ENCODE peak calls at places on chromosomes 4 and X, in five cellular contexts. One of them, this sample, is unnamed.

GRCh38 chrX:19354625-19355024 is 10.9 kb downstream of the PDHA1 start:
- DNase-seq in astrocyte: no peak
- DNase-seq in mammary epithelial cell: no peak
- DNase-seq in GM23248: no peak
- DNase-seq in fibroblast of lung: no peak
- DNase-seq in this sample: no peak

GRCh38 chrX:114800719-114801118 is 216.7 kb downstream of the IL13RA2 start:
- DNase-seq in astrocyte: peak; percentile 2
- DNase-seq in mammary epithelial cell: peak; percentile 67
- DNase-seq in GM23248: peak; percentile 80
- DNase-seq in fibroblast of lung: peak; percentile 15
- DNase-seq in this sample: no peak

GRCh38 chr4:13860126-13860525 is 232.6 kb upstream of the BOD1L1 start:
- DNase-seq in astrocyte: no peak
- DNase-seq in mammary epithelial cell: no peak
- DNase-seq in GM23248: no peak
- DNase-seq in fibroblast of lung: no peak
- DNase-seq in this sample: no peak

GRCh38 chr4:145635117-145635516 is 15.9 kb downstream of the MMAA start:
- DNase-seq in astrocyte: no peak
- DNase-seq in mammary epithelial cell: no peak
- DNase-seq in GM23248: no peak
- DNase-seq in fibroblast of lung: no peak
- DNase-seq in this sample: no peak

GRCh38 chrX:20829665-20830481 is 544.3 kb upstream of the CNKSR2 start:
- DNase-seq in astrocyte: peak; percentile 40
- DNase-seq in mammary epithelial cell: peak; percentile 54
- DNase-seq in GM23248: peak; percentile 25
- DNase-seq in fibroblast of lung: peak; percentile 50
- DNase-seq in this sample: no peak

GRCh38 chrX:71053217-71053621 is 14.9 kb downstream of the SNX12 start:
- DNase-seq in astrocyte: no peak
- DNase-seq in mammary epithelial cell: no peak
- DNase-seq in GM23248: no peak
- DNase-seq in fibroblast of lung: peak; percentile 13
- DNase-seq in this sample: no peak

GRCh38 chrX:19593684-19594083 is 78.4 kb upstream of the MAP3K15 start:
- DNase-seq in astrocyte: peak; percentile 23
- DNase-seq in mammary epithelial cell: no peak
- DNase-seq in GM23248: peak; percentile 74
- DNase-seq in fibroblast of lung: peak; percentile 42
- DNase-seq in this sample: peak; percentile 31

GRCh38 chrX:53184836-53185235 is 40.2 kb downstream of the KDM5C start:
- DNase-seq in astrocyte: peak; percentile 69
- DNase-seq in mammary epithelial cell: peak; percentile 51
- DNase-seq in GM23248: peak; percentile 78
- DNase-seq in fibroblast of lung: peak; percentile 76
- DNase-seq in this sample: no peak

DNA sequence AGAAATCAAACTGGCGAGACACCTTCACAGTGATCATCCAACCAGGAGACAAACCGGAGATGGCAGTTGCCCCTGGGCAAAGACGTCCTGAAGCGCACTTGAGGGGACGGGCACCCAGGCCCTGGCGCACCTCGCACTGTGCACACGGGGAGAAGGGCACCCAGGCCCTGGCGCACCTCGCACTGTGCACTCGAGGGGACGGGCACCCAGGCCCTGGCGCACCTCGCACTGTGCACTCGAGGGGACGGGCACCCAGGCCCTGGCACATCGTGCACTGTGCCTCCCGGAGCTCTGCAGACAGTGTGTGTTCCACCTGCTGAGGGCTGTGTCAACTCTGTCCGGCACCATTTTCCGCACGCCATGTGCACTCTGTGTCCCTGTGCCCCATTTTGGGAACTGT is 34.6 kb upstream of the CPLX1 start:
- DNase-seq in astrocyte: no peak
- DNase-seq in mammary epithelial cell: no peak
- DNase-seq in GM23248: no peak
- DNase-seq in fibroblast of lung: no peak
- DNase-seq in this sample: no peak
- TF ChIP-seq EZH2 in astrocyte: no peak
- TF ChIP-seq EZH2 in mammary epithelial cell: no peak
- TF ChIP-seq EZH2 in GM23248: no peak
- TF ChIP-seq EZH2 in fibroblast of lung: no peak
- TF ChIP-seq EZH2 in this sample: no peak

DNA sequence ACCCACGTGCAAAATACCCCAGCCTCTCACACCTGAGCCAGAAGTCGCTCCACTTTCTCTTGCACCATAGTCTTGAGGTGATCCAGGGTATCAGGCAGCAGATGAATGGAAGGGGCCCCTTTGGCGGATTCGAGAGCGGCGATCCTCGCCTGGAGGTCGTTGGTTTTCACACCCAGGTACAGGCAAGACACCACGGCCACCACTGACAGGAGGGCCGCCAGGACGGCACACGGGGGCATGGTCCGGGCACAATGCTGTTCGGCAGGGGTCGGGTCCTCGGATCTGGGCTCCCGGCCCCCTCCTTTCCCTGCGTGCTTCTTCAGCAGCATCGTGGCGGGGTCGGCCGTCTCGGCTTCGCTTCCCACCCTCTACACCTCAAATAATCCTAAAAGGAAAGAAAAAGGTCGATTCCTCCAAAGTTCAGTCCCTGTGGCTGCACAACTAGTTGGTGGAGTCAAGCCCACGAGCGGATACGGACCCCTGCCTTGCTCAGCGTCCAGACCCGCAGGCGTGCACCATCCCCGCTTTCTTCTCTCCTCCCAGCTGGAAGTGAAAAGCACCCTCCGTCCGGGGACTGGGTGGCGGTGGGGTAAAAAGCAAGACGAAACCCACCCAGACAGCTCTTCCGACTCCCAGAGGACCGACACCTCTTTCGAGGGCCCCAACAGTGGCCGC is 630 bp downstream of the COL25A1 start:
- DNase-seq in astrocyte: no peak
- DNase-seq in mammary epithelial cell: no peak
- DNase-seq in GM23248: peak; percentile 11
- DNase-seq in fibroblast of lung: no peak
- DNase-seq in this sample: no peak
- H3K4me2 ChIP-seq in astrocyte: peak overlapping the region; percentile 98
- H3K4me2 ChIP-seq in mammary epithelial cell: peak overlapping the region; percentile 88
- H3K4me2 ChIP-seq in GM23248: peak overlapping the region; percentile 77
- H3K4me2 ChIP-seq in fibroblast of lung: peak overlapping the region; percentile 70
- H3K4me2 ChIP-seq in this sample: no peak overlapping the region

DNA sequence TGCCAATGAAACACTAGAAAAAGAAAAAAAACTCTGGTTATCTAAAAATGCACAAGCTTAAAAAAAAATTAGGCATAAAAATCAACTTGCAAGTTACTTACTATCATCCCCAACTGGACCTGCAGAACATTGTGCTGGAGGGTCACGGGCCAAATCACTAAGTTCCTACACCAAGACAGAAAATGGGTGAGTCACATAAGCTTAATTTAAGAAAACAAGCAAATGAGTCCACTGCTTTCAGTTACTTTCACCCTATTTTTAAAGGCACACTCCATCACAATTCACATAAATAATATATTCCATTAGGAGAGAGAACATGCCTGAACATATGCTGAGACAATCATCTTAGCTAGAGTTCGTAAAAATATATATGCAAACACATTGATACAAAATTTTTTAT is 17.7 kb downstream of the UBE2D3 start:
- DNase-seq in astrocyte: peak; percentile 22
- DNase-seq in mammary epithelial cell: no peak
- DNase-seq in GM23248: peak; percentile 53
- DNase-seq in fibroblast of lung: peak; percentile 44
- DNase-seq in this sample: no peak
- TF ChIP-seq EZH2 in astrocyte: no peak
- TF ChIP-seq EZH2 in mammary epithelial cell: no peak
- TF ChIP-seq EZH2 in GM23248: no peak
- TF ChIP-seq EZH2 in fibroblast of lung: no peak
- TF ChIP-seq EZH2 in this sample: no peak

GRCh38 chr4:148664636-148665035 is 222.4 kb upstream of the NR3C2 start:
- DNase-seq in astrocyte: no peak
- DNase-seq in mammary epithelial cell: no peak
- DNase-seq in GM23248: no peak
- DNase-seq in fibroblast of lung: no peak
- DNase-seq in this sample: no peak
- H3K4me2 ChIP-seq in astrocyte: no peak overlapping the region
- H3K4me2 ChIP-seq in mammary epithelial cell: no peak overlapping the region
- H3K4me2 ChIP-seq in GM23248: no peak overlapping the region
- H3K4me2 ChIP-seq in fibroblast of lung: no peak overlapping the region
- H3K4me2 ChIP-seq in this sample: no peak overlapping the region

GRCh38 chr4:187125062-187125461 is 401.4 kb upstream of the FAT1 start:
- DNase-seq in astrocyte: no peak
- DNase-seq in mammary epithelial cell: no peak
- DNase-seq in GM23248: no peak
- DNase-seq in fibroblast of lung: no peak
- DNase-seq in this sample: no peak

GRCh38 chr4:187127456-187127855 is 403.8 kb upstream of the FAT1 start:
- DNase-seq in astrocyte: no peak
- DNase-seq in mammary epithelial cell: peak; percentile 14
- DNase-seq in GM23248: no peak
- DNase-seq in fibroblast of lung: no peak
- DNase-seq in this sample: no peak

GRCh38 chr4:187124311-187124710 is 400.7 kb upstream of the FAT1 start:
- DNase-seq in astrocyte: no peak
- DNase-seq in mammary epithelial cell: no peak
- DNase-seq in GM23248: no peak
- DNase-seq in fibroblast of lung: no peak
- DNase-seq in this sample: no peak

GRCh38 chr4:187128226-187128625 is 404.6 kb upstream of the FAT1 start:
- DNase-seq in astrocyte: peak; percentile 75
- DNase-seq in mammary epithelial cell: peak; percentile 95
- DNase-seq in GM23248: peak; percentile 71
- DNase-seq in fibroblast of lung: peak; percentile 82
- DNase-seq in this sample: no peak

DNA sequence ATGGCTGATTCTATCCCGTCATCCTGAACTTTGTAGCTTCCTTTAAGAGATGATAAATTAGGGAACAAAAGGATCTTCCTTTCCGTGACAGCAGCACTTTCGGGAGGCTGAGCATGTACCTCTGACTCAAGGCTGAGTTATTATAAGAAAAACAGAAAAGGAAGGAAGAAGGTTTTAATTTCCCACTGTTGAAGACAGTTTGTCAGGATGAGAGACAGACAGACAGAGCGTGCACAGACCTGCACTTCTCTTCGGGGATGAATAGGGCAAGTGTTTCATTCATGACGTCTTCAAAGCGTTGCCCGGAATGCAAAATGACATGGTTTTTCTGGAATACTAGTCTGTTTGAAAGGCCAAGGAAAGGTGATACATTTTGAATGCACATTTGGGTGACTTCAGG is 405.3 kb upstream of the FAT1 start:
- DNase-seq in astrocyte: peak; percentile 80
- DNase-seq in mammary epithelial cell: peak; percentile 97
- DNase-seq in GM23248: peak; percentile 41
- DNase-seq in fibroblast of lung: peak; percentile 83
- DNase-seq in this sample: no peak
- TF ChIP-seq EZH2 in astrocyte: no peak
- TF ChIP-seq EZH2 in mammary epithelial cell: no peak
- TF ChIP-seq EZH2 in GM23248: no peak
- TF ChIP-seq EZH2 in fibroblast of lung: no peak
- TF ChIP-seq EZH2 in this sample: no peak

DNA sequence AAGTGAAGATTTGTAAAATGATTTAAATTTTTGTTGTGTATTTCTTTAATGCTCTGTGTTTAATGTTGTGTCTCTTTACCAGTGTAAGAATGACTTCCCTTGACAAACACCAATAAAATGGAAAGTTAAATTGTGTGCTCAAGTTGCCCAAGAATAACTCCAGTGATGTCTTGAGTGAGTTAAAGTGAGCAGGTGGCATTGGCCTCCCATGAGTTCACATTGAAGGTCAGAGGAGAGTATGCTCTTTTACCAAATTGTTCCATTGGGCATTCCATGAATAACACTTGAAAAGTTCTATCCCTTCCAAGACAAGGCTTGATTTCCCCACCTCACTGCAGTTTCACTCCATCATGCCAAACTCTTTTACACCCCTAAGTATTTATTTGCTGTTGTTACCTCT is 4.5 kb downstream of the ANXA5 start:
- DNase-seq in astrocyte: no peak
- DNase-seq in mammary epithelial cell: no peak
- DNase-seq in GM23248: no peak
- DNase-seq in fibroblast of lung: no peak
- DNase-seq in this sample: no peak
- H3K4me2 ChIP-seq in astrocyte: peak overlapping the region; percentile 85
- H3K4me2 ChIP-seq in mammary epithelial cell: peak overlapping the region; percentile 69
- H3K4me2 ChIP-seq in GM23248: peak overlapping the region; percentile 72
- H3K4me2 ChIP-seq in fibroblast of lung: peak overlapping the region; percentile 77
- H3K4me2 ChIP-seq in this sample: no peak overlapping the region

DNA sequence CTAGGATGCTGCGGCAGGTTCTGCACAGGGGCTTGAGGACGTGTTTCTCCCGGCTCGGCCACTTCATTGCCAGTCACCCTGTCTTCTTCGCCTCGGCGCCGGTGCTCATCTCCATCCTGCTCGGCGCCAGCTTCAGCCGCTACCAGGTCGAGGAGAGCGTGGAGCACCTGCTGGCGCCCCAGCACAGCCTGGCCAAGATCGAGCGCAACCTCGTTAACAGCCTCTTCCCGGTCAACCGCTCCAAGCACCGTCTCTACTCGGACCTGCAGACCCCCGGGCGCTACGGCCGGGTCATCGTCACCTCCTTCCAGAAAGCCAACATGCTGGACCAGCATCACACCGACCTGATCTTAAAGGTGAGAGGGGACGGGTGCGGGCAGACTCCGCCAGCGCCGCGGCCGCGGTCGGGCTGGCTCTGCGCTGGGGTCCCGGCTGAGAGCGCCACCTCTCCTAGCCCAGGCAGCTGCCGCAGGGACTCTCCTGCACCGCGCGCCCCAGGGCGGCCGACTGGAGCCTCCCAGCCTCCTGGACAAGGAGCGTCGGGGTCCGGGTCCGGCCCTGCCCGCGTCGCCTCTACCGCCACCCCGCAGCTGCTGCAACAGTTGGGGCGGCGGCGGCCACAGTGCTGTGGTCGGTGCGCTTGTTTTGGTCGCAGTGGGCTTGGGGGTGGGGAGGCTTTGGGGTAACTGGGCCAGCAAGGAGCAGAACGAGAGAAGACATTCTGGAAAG is 386 bp downstream of the PTCHD1 start:
- DNase-seq in astrocyte: no peak
- DNase-seq in mammary epithelial cell: no peak
- DNase-seq in GM23248: no peak
- DNase-seq in fibroblast of lung: no peak
- DNase-seq in this sample: no peak
- TF ChIP-seq EZH2 in astrocyte: peak; percentile 93
- TF ChIP-seq EZH2 in mammary epithelial cell: peak; percentile 91
- TF ChIP-seq EZH2 in GM23248: no peak
- TF ChIP-seq EZH2 in fibroblast of lung: peak; percentile 80
- TF ChIP-seq EZH2 in this sample: no peak

DNA sequence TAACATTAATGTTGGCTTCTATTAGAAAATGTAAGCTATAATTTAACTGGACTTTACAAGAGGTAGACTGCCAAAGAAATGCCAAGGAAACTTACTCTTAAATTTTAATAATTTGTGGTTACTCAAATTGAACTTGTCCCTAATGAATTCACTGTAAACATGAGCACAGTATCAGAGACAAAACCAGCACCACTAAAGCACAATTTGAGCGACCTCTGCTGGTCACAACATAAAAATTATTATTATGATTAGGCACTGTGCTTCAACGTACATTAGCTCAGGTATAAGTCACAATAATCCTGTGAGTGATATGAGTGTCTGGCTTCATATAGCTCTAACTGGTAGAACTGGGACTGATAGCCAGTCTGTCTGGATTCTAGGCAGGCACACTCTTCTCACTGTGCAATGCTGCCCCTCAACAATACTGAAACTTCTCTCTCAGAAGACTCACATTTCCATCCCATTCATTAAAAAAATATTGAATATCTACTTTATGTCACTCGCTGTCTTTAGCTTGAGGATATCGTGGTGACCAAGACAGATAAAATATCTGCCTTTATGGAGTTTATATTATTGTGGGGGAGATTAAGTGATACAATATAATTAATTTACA is 8.0 kb downstream of the NUDT6 start:
- DNase-seq in astrocyte: no peak
- DNase-seq in mammary epithelial cell: peak; percentile 39
- DNase-seq in GM23248: peak; percentile 67
- DNase-seq in fibroblast of lung: peak; percentile 29
- DNase-seq in this sample: no peak
- H3K4me2 ChIP-seq in astrocyte: peak overlapping the region; percentile 69
- H3K4me2 ChIP-seq in mammary epithelial cell: no peak overlapping the region
- H3K4me2 ChIP-seq in GM23248: peak overlapping the region; percentile 64
- H3K4me2 ChIP-seq in fibroblast of lung: peak overlapping the region; percentile 78
- H3K4me2 ChIP-seq in this sample: no peak overlapping the region

This sample was measured in DND-41.